ENCODE peak calls at places on chromosomes 13 and 19, in eight cellular contexts. B is T-helper 1 cell; G is skeletal muscle cell; X is nephron progenitor cell; M is fibroblast of the conjunctiva; Y is lower lobe of right lung; T is naive thymus-derived CD4-positive, alpha-beta T cell; V is stimulated activated CD4-positive, alpha-beta T cell treated with anti-CD3 and anti-CD28 coated beads, Interleukin-4, amount 100 ng/mL, for 24 hours. R is an unnamed sample.
A peak's percentile ranks its signal among the peaks of the same experiment; 100 is the strongest.

GRCh38 chr13:109684836-109685602 is 101.4 kb downstream of the IRS2 start:
- DNase-seq in B (no peak), G (peak; percentile 74), X (no peak), M (no peak), Y (no peak), T (no peak), V (no peak), R (no peak)

GRCh38 chr13:104984296-104984818 is 1551.1 kb downstream of the EFNB2 start:
- DNase-seq in B (no peak), G (peak; percentile 62), X (no peak), M (peak; percentile 17), Y (no peak), T (peak; percentile 65), V (peak; percentile 15), R (peak; percentile 71)

GRCh38 chr13:52361225-52361624 is 44.7 kb downstream of the THSD1 start:
- DNase-seq in B (no peak), G (no peak), X (no peak), M (no peak), Y (no peak), T (no peak), V (no peak), R (no peak)

GRCh38 chr19:2035590-2035991 is 15.5 kb downstream of the MKNK2 start:
- DNase-seq in B (no peak), G (no peak), X (no peak), M (no peak), Y (peak; percentile 45), T (no peak), V (no peak), R (no peak)

GRCh38 chr13:112651750-112652511 is 37.9 kb upstream of the ATP11A start:
- DNase-seq in B (no peak), G (no peak), X (no peak), M (no peak), Y (peak; percentile 32), T (no peak), V (no peak), R (no peak)

GRCh38 chr13:96223231-96223630 is 133.3 kb downstream of the HS6ST3 start:
- DNase-seq in B (no peak), G (no peak), X (no peak), M (no peak), Y (no peak), T (no peak), V (no peak), R (no peak)

GRCh38 chr19:3660493-3661219 is 34.1 kb upstream of the CACTIN start:
- DNase-seq in B (no peak), G (no peak), X (no peak), M (no peak), Y (no peak), T (no peak), V (no peak), R (no peak)

GRCh38 chr19:17448190-17448967 is at the start of gene TMEM221:
- DNase-seq in B (peak; percentile 42), G (no peak), X (peak; percentile 73), M (no peak), Y (peak; percentile 59), T (peak; percentile 50), V (peak; percentile 48), R (no peak)

GRCh38 chr13:48600374-48601364 is 53.1 kb upstream of the CYSLTR2 start:
- DNase-seq in B (no peak), G (peak; percentile 70), X (no peak), M (no peak), Y (no peak), T (no peak), V (no peak), R (peak; percentile 98)

GRCh38 chr19:50661675-50662441 is 12.6 kb downstream of the C19orf81 start:
- DNase-seq in B (no peak), G (no peak), X (peak; percentile 37), M (no peak), Y (no peak), T (no peak), V (no peak), R (no peak)

GRCh38 chr13:47256618-47257017 is 359.8 kb upstream of the HTR2A start:
- DNase-seq in B (no peak), G (peak; percentile 79), X (no peak), M (no peak), Y (no peak), T (no peak), V (no peak), R (peak; percentile 88)

GRCh38 chr13:89163081-89163480 is 1491.9 kb downstream of the SLITRK5 start:
- DNase-seq in B (no peak), G (no peak), X (no peak), M (no peak), Y (no peak), T (no peak), V (no peak), R (no peak)

GRCh38 chr13:50082426-50083283 is 67.4 kb downstream of the KCNRG start:
- DNase-seq in B (peak; percentile 60), G (peak; percentile 49), X (peak; percentile 75), M (peak; percentile 42), Y (peak; percentile 91), T (peak; percentile 79), V (peak; percentile 84), R (peak; percentile 75)

GRCh38 chr19:57709616-57710015 is 612 bp upstream of the ZNF154 start:
- DNase-seq in B (no peak), G (no peak), X (no peak), M (no peak), Y (no peak), T (no peak), V (no peak), R (no peak)

GRCh38 chr13:39417643-39418042 is 185.3 kb downstream of the LHFPL6 start:
- DNase-seq in B (no peak), G (peak; percentile 42), X (no peak), M (no peak), Y (no peak), T (no peak), V (no peak), R (peak; percentile 80)

GRCh38 chr19:29840066-29840950 is 28.5 kb downstream of the CCNE1 start:
- DNase-seq in B (no peak), G (no peak), X (no peak), M (no peak), Y (no peak), T (no peak), V (no peak), R (no peak)

GRCh38 chr19:848457-848921 is 3.6 kb upstream of the ELANE start:
- DNase-seq in B (no peak), G (no peak), X (no peak), M (no peak), Y (no peak), T (no peak), V (no peak), R (no peak)

GRCh38 chr13:53749306-53749705 is 720.7 kb downstream of the OLFM4 start:
- DNase-seq in B (no peak), G (no peak), X (no peak), M (no peak), Y (no peak), T (no peak), V (no peak), R (no peak)

GRCh38 chr13:83057119-83057518 is 825.2 kb downstream of the SLITRK1 start:
- DNase-seq in B (no peak), G (peak; percentile 25), X (no peak), M (peak; percentile 6), Y (no peak), T (no peak), V (no peak), R (peak; percentile 23)

GRCh38 chr19:49417090-49417489 is 6.2 kb downstream of the PTH2 start:
- DNase-seq in B (no peak), G (no peak), X (no peak), M (no peak), Y (no peak), T (no peak), V (no peak), R (no peak)

GRCh38 chr13:95246292-95247082 is 54.8 kb downstream of the ABCC4 start:
- DNase-seq in B (no peak), G (no peak), X (no peak), M (no peak), Y (no peak), T (no peak), V (no peak), R (no peak)

GRCh38 chr13:109949395-109949794 is 163.0 kb upstream of the IRS2 start:
- DNase-seq in B (no peak), G (no peak), X (no peak), M (no peak), Y (no peak), T (no peak), V (no peak), R (no peak)

GRCh38 chr13:110646442-110647364 is 31.4 kb downstream of the NAXD start:
- DNase-seq in B (no peak), G (no peak), X (no peak), M (no peak), Y (no peak), T (no peak), V (no peak), R (no peak)

GRCh38 chr13:24284876-24285275 is 24.5 kb upstream of the C1QTNF9 start:
- DNase-seq in B (no peak), G (no peak), X (no peak), M (no peak), Y (no peak), T (no peak), V (no peak), R (no peak)

GRCh38 chr19:45901912-45902650 is at the start of gene MYPOP:
- DNase-seq in B (no peak), G (no peak), X (no peak), M (no peak), Y (no peak), T (no peak), V (no peak), R (no peak)

GRCh38 chr13:28679628-28680027 is 20.7 kb downstream of the POMP start:
- DNase-seq in B (no peak), G (no peak), X (no peak), M (peak; percentile 10), Y (no peak), T (no peak), V (no peak), R (no peak)

GRCh38 chr13:73722120-73722519 is 412.1 kb downstream of the KLF12 start:
- DNase-seq in B (no peak), G (peak; percentile 19), X (no peak), M (peak; percentile 18), Y (no peak), T (peak; percentile 23), V (peak; percentile 21), R (peak; percentile 82)

GRCh38 chr13:30049692-30050091 is 199.3 kb upstream of the UBL3 start:
- DNase-seq in B (no peak), G (no peak), X (no peak), M (no peak), Y (no peak), T (no peak), V (no peak), R (no peak)

GRCh38 chr19:11203194-11204075 is 6.1 kb upstream of the KANK2 start:
- DNase-seq in B (no peak), G (peak; percentile 35), X (peak; percentile 79), M (peak; percentile 69), Y (peak; percentile 75), T (peak; percentile 18), V (peak; percentile 37), R (peak; percentile 66)

GRCh38 chr13:58712191-58712590 is 1080.6 kb downstream of the PCDH17 start:
- DNase-seq in B (no peak), G (no peak), X (peak; percentile 6), M (no peak), Y (no peak), T (no peak), V (no peak), R (peak; percentile 0)

GRCh38 chr13:97028441-97029299 is 34.4 kb upstream of the OXGR1 start:
- DNase-seq in B (no peak), G (no peak), X (peak; percentile 76), M (peak; percentile 31), Y (no peak), T (peak; percentile 27), V (peak; percentile 48), R (peak; percentile 12)

GRCh38 chr13:40780822-40781401 is 8.5 kb upstream of the SLC25A15 start:
- DNase-seq in B (no peak), G (no peak), X (no peak), M (no peak), Y (no peak), T (no peak), V (no peak), R (no peak)

GRCh38 chr13:72132065-72132464 is 265.1 kb upstream of the DACH1 start:
- DNase-seq in B (no peak), G (no peak), X (no peak), M (no peak), Y (no peak), T (no peak), V (no peak), R (no peak)

R was measured in astrocyte.